ENCODE peak calls at places on chromosomes 4 and X, in six cellular contexts. S is endodermal cell, L is pulmonary artery endothelial cell, P is non-pigmented ciliary epithelial cell, M is HEK293T, R is Kasumi-1. Z is an unnamed sample.

GRCh38 chr4:67083496-67083895 is 461.8 kb downstream of the CENPC start:
- DNase-seq in S (no peak), L (no peak), P (no peak), M (no peak), R (no peak), Z (no peak)

GRCh38 chr4:131302108-131302507 is 1847.0 kb upstream of the PCDH10 start:
- DNase-seq in S (peak; percentile 61), L (no peak), P (no peak), M (no peak), R (no peak), Z (no peak)

GRCh38 chr4:10299601-10300000 is 157.6 kb downstream of the ZNF518B start:
- DNase-seq in S (no peak), L (no peak), P (no peak), M (no peak), R (no peak), Z (no peak)

GRCh38 chr4:548976-549375 is 27.1 kb downstream of the TMEM271 start:
- DNase-seq in S (no peak), L (no peak), P (peak; percentile 1), M (peak; percentile 36), R (no peak), Z (no peak)

GRCh38 chr4:147361726-147362125 is 119.2 kb upstream of the EDNRA start:
- DNase-seq in S (no peak), L (peak; percentile 41), P (peak; percentile 77), M (no peak), R (no peak), Z (no peak)

GRCh38 chrX:129843459-129844306 is at the start of gene ZDHHC9:
- DNase-seq in S (peak; percentile 96), L (peak; percentile 53), P (peak; percentile 50), M (peak; percentile 97), R (peak; percentile 77), Z (peak; percentile 88)

GRCh38 chr4:36900446-36900987 is 344.0 kb upstream of the NWD2 start:
- DNase-seq in S (no peak), L (no peak), P (no peak), M (no peak), R (no peak), Z (no peak)

GRCh38 chr4:39390603-39391002 is 16.1 kb upstream of the KLB start:
- DNase-seq in S (no peak), L (no peak), P (no peak), M (no peak), R (no peak), Z (no peak)

GRCh38 chr4:143488684-143489083 is 24.8 kb upstream of the SMARCA5 start:
- DNase-seq in S (no peak), L (no peak), P (no peak), M (no peak), R (no peak), Z (no peak)

GRCh38 chrX:291411-291901 is 10.3 kb downstream of the PLCXD1 start:
- DNase-seq in S (no peak), L (no peak), P (no peak), M (no peak), R (no peak), Z (no peak)

GRCh38 chr4:153432971-153433752 is 33.0 kb upstream of the TMEM131L start:
- DNase-seq in S (peak; percentile 83), L (no peak), P (peak; percentile 47), M (peak; percentile 59), R (peak; percentile 83), Z (peak; percentile 22)

GRCh38 chr4:616911-617643 is 8.3 kb upstream of the PDE6B start:
- DNase-seq in S (no peak), L (no peak), P (no peak), M (no peak), R (no peak), Z (no peak)

GRCh38 chr4:6308890-6309643 is 39.4 kb downstream of the WFS1 start:
- DNase-seq in S (peak; percentile 92), L (no peak), P (no peak), M (no peak), R (no peak), Z (peak; percentile 15)

GRCh38 chrX:44908198-44908597 is 35.2 kb downstream of the KDM6A start:
- DNase-seq in S (no peak), L (no peak), P (no peak), M (no peak), R (no peak), Z (no peak)

GRCh38 chr4:182649698-182650477 is 267.3 kb downstream of the DCTD start:
- DNase-seq in S (no peak), L (no peak), P (no peak), M (no peak), R (no peak), Z (no peak)

GRCh38 chrX:132532955-132533354 is 44.1 kb upstream of the MBNL3 start:
- DNase-seq in S (no peak), L (no peak), P (no peak), M (no peak), R (no peak), Z (no peak)

GRCh38 chrX:12971282-12972003 is 3.5 kb upstream of the TMSB4X start:
- DNase-seq in S (no peak), L (no peak), P (no peak), M (no peak), R (no peak), Z (peak; percentile 56)

Z was measured in cerebellar cortex.